ENCODE peak calls at places on chromosome 20, in ten cellular contexts. Z, V, G, J, K, E, Y, L, O and N are unnamed samples.

GRCh38 chr20:47224857-47225256 is 131.6 kb downstream of the ZMYND8 start:
- DNase-seq in K (no peak), Y (no peak), V (no peak), G (no peak), E (no peak), J (no peak), O (no peak), Z (no peak), L (no peak), N (no peak)

GRCh38 chr20:23129256-23129655 is 43.1 kb upstream of the CD93 start:
- DNase-seq in J (no peak), Y (no peak), K (no peak), G (no peak), Z (no peak), L (no peak), E (no peak), O (no peak), V (no peak), N (no peak)

GRCh38 chr20:43448748-43449535 is 8.8 kb upstream of the SRSF6 start:
- DNase-seq in Z (peak), V (no peak), K (peak), O (peak), J (peak), E (peak), L (peak), Y (peak), G (no peak), N (no peak)

GRCh38 chr20:21613512-21613911 is 92.0 kb upstream of the PAX1 start:
- DNase-seq in L (no peak), V (no peak), G (no peak), Y (no peak), E (no peak), J (no peak), Z (no peak), O (no peak), K (no peak), N (no peak)

GRCh38 chr20:20480689-20481088 is 112.8 kb downstream of the INSM1 start:
- DNase-seq in J (no peak), Z (peak), O (peak), V (no peak), Y (no peak), E (peak), L (no peak), K (no peak), G (no peak), N (no peak)

GRCh38 chr20:43691928-43692524 is 25.1 kb downstream of the MYBL2 start:
- DNase-seq in E (peak), K (no peak), J (peak), L (peak), Y (no peak), Z (peak), G (no peak), V (no peak), O (peak), N (peak)

GRCh38 chr20:23881371-23881770 is 1.8 kb upstream of the CST5 start:
- DNase-seq in Z (no peak), L (no peak), V (no peak), J (no peak), G (no peak), K (no peak), E (no peak), Y (no peak), O (no peak), N (no peak)

GRCh38 chr20:63096681-63097335 is 90.0 kb upstream of the BHLHE23 start:
- DNase-seq in Z (no peak), E (no peak), O (no peak), G (no peak), V (no peak), K (no peak), Y (no peak), L (no peak), J (peak), N (no peak)

GRCh38 chr20:59403261-59403961 is 103.0 kb downstream of the EDN3 start:
- DNase-seq in V (peak), Y (peak), E (no peak), O (peak), L (peak), G (no peak), Z (peak), K (peak), J (peak), N (no peak)

GRCh38 chr20:846894-847278 is 13.4 kb downstream of the FAM110A start:
- DNase-seq in V (peak), K (peak), G (no peak), O (no peak), Z (no peak), Y (no peak), E (no peak), J (no peak), L (peak), N (no peak)

GRCh38 chr20:14700641-14700965 is 363.2 kb upstream of the FLRT3 start:
- DNase-seq in O (peak), G (no peak), L (no peak), V (no peak), J (no peak), Z (peak), E (peak), Y (no peak), K (no peak), N (no peak)

GRCh38 chr20:48787861-48788375 is 39.9 kb downstream of the PREX1 start:
- DNase-seq in J (no peak), G (peak), Y (no peak), Z (no peak), L (no peak), V (no peak), O (peak), E (peak), K (no peak), N (peak)

DNA sequence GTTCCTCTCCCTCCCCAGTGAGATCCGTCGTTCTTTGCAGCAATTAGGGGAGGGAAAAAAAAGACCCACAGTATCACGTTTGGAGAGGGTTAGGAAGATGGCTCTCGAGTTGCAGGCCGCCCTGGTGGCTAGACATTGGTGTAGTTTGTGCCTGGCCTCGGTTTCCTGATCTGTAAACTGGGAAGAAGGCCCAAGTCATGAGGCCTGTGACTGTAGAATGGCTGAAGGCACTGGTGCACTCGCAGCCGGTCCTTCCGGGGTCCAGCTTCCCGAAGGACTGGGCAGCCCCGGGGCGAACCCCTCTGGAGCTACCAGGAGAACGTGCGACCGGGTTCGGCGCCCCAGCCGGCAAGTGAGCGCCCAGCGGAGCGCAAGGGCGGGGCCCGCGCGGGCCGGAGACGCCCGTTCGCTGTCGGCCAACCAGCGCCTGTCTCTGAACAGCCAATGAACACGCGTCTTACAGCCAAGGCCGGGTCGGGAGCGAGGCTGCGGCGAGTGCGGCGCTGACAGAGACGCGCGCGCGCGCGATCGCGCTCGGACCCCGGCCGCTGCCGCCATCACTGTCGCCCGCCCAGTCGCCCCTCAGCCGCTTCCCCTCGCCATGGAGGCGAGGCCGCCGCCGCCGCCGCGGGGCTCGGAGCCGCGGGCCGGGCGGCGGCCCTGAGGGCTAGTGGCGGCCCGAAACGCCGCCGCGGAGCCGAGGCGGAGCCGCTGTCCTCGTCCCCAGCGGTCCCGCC is at the start of gene PTPRA:
- DNase-seq in V (peak), Y (peak), Z (peak), L (peak), O (peak), E (peak), J (peak), G (peak), K (peak), N (peak)
- TF ChIP-seq CTCF in V (no peak), Y (no peak), Z (no peak), L (no peak), O (no peak), E (no peak), J (no peak), G (no peak), K (no peak), N (no peak)

DNA sequence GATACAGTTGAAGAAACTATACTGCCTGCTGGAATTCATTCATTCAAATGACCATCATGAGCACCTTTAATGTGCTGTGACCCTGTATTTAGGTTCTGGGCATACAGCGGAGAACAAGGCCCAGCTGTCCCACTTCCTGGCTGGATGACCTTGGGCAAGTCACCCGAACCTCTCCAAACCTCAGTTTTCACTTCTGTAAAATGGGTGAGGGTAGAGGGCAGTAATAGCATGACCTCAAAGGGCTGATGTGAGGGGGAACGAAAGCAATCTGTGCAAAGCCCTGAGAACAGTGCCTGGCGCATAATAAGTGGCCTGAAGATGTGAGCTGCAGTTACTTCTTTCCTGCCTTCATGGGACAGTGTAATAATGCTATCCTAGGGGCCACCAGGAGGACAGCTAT is 20.5 kb upstream of the AAR2 start:
- DNase-seq in G (no peak), Z (no peak), O (no peak), E (no peak), K (no peak), J (no peak), Y (no peak), V (no peak), L (no peak), N (no peak)
- TF ChIP-seq CTCF in G (no peak), Z (no peak), O (no peak), E (no peak), K (no peak), J (no peak), Y (no peak), V (no peak), L (no peak), N (no peak)

GRCh38 chr20:41654884-41655283 is 36.7 kb upstream of the CHD6 start:
- DNase-seq in Z (peak), K (no peak), V (no peak), L (no peak), O (peak), G (no peak), J (no peak), Y (no peak), E (peak), N (no peak)

GRCh38 chr20:41645372-41645771 is 27.2 kb upstream of the CHD6 start:
- DNase-seq in K (no peak), Z (no peak), G (peak), Y (peak), E (no peak), J (no peak), O (peak), V (no peak), L (no peak), N (peak)

GRCh38 chr20:41654292-41654691 is 36.1 kb upstream of the CHD6 start:
- DNase-seq in G (no peak), V (no peak), L (no peak), K (no peak), Y (no peak), E (no peak), Z (no peak), O (no peak), J (no peak), N (no peak)

GRCh38 chr20:41650221-41650948 is 32.2 kb upstream of the CHD6 start:
- DNase-seq in V (no peak), Z (peak), E (no peak), J (no peak), G (no peak), K (no peak), O (no peak), Y (peak), L (no peak), N (peak)

DNA sequence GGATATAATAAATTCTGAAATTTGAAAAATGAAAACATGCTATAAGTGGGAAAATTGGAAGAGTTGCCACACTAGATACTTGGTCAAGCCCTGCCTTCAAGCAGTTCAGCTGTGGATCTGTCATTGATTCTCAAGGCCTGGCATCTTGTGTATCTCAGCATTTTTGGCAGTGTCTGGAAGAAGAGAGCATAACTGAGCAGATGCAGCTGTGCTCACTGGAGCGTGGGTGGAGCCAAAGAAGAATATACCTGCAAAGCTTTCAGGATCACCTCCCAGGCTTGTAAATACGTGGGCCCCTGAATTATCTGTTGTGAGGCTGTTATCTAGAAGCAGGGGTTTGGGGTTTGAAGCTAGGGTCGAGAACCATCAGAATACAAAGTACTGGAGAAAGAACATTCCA is 31.3 kb upstream of the CHD6 start:
- DNase-seq in G (no peak), V (no peak), Z (peak), E (no peak), Y (peak), L (no peak), J (no peak), K (no peak), O (no peak), N (no peak)
- TF ChIP-seq CTCF in G (no peak), V (no peak), Z (no peak), E (no peak), Y (no peak), L (no peak), J (no peak), K (no peak), O (no peak), N (no peak)

DNA sequence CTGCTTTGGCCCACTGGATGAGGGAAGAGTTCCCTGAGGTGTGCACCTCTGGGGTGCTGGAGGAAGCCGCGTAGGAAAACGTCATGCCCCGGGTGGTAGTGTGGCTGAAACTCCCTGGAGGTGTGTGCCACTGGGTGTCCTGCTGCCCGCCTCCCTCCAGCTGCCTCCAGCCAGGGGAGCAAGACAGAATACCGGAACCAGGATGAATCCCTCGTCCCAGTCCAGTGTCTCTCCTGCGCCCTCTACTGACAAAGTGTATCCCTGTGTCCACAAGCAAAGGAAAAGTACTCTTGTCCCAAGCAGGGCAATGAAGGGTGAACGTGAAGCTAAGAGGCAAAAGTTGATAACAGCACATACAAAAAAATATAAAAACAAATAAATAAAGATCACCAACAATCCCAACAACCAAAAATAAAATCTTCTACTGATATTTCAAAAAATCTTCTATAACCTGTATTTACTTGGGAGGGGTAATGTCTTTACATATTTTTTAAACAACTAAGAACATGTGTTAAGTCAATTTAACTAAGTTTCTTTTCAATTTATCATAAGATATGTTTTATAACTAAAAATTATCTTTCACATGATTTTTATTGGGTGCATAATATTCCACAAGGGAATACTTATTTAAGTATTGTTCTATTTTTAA is 437.6 kb downstream of the MAFB start:
- DNase-seq in G (no peak), Z (peak), V (no peak), J (peak), K (no peak), Y (no peak), O (peak), E (no peak), L (peak), N (no peak)
- TF ChIP-seq CTCF in G (no peak), Z (peak), V (no peak), J (peak), K (no peak), Y (peak), O (peak), E (peak), L (peak), N (peak)

GRCh38 chr20:3659492-3660261 is 3.5 kb downstream of the GFRA4 start:
- DNase-seq in K (no peak), V (peak), O (no peak), E (no peak), G (no peak), Y (no peak), Z (no peak), L (no peak), J (no peak), N (no peak)
- TF ChIP-seq CTCF in K (no peak), V (no peak), O (no peak), E (no peak), G (no peak), Y (no peak), Z (no peak), L (no peak), J (peak), N (no peak)

DNA sequence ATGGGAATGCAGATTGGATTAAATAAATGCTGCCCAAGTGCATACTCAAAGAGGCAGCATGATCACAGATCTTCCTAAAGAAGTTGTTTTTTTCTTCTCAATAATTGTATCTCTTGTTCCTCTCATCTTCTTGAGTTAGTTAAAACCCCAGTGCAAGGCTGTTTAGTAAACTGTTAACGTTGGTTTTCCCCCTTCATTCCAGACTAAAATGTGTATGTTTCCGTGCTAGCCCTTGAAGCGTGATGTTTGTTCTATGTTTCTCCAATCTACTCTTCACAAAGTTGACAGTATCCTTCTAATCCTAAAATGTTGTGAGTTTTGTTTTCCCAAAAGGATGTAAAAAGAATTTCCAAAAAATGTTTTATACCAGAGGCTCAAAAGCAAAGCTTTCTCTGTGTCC is 15.6 kb downstream of the CYP24A1 start:
- DNase-seq in G (no peak), L (no peak), V (no peak), Y (no peak), E (no peak), O (no peak), Z (no peak), J (no peak), K (no peak), N (no peak)
- TF ChIP-seq CTCF in G (no peak), L (no peak), V (no peak), Y (no peak), E (no peak), O (no peak), Z (no peak), J (no peak), K (no peak), N (no peak)

GRCh38 chr20:10652660-10653191 is 21.1 kb downstream of the JAG1 start:
- DNase-seq in O (no peak), J (no peak), V (no peak), K (no peak), E (no peak), L (no peak), Y (no peak), G (no peak), Z (no peak), N (no peak)
- TF ChIP-seq CTCF in O (no peak), J (no peak), V (no peak), K (no peak), E (no peak), L (no peak), Y (no peak), G (no peak), Z (no peak), N (no peak)

DNA sequence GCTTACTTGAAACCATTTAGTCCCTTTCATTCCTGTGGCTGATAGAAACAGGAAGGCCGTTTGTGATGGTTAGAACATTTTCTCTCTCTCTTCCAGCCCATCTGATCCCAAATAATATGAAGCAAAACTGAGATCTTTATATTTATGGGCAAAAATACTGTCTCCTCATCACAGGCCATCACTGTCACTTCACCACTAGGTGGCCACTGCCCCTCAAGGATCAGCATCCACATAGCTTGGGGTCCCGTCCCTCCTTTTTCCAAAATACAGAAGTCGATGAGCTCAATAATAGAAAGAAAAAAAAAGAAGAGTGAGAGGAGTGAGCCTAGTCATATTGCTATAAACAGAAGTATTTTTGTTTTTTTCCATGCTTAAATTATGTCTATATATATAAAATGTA is 46.4 kb upstream of the LAMP5 start:
- DNase-seq in O (no peak), G (no peak), K (no peak), Y (no peak), L (peak), J (no peak), E (no peak), Z (no peak), V (no peak), N (no peak)
- TF ChIP-seq CTCF in O (peak), G (no peak), K (no peak), Y (peak), L (peak), J (peak), E (peak), Z (peak), V (peak), N (peak)

DNA sequence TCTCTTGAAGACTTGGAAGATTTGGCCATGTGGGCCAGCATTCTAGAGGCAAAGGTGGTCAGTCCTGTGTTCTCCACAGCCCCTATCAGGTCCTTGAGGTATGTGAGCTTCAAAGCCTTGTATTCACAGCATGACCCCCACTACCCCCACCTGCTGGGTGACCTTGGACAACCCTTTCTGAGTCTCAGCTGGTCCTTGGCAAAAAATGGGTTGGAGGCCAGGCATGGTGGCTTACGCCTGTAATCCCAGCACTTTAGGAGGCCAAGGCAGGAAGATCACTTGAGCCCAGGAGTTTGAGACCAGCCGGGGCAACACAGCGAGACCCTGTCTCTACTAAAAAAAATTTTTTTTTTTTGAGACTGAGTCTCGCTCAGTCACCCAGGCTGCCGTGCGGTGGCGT is 42.6 kb downstream of the UBE2V1 start:
- DNase-seq in Z (no peak), E (no peak), O (no peak), G (no peak), V (no peak), L (no peak), K (no peak), J (no peak), Y (no peak), N (no peak)
- TF ChIP-seq CTCF in Z (no peak), E (no peak), O (no peak), G (no peak), V (no peak), L (peak), K (no peak), J (no peak), Y (no peak), N (no peak)